ENCODE peak calls at places on chromosomes 16 and 17, in eight cellular contexts. I, W, E, D, Z, M, K and V are unnamed samples.

GRCh38 chr17:9225305-9226101 is 204.2 kb downstream of the NTN1 start:
- DNase-seq in D (no peak), W (no peak), E (no peak), Z (no peak), K (no peak), M (no peak), I (no peak), V (no peak)

GRCh38 chr16:1863681-1864460 is 8.1 kb downstream of the MEIOB start:
- DNase-seq in K (no peak), D (no peak), E (no peak), I (peak), Z (no peak), W (no peak), M (no peak), V (peak)

GRCh38 chr16:24218299-24218698 is 37.8 kb upstream of the CACNG3 start:
- DNase-seq in D (no peak), Z (no peak), W (no peak), K (no peak), M (no peak), E (no peak), I (no peak), V (no peak)

GRCh38 chr16:84303516-84303915 is 8.8 kb downstream of the WFDC1 start:
- DNase-seq in K (no peak), Z (no peak), I (no peak), M (no peak), D (no peak), W (no peak), E (no peak), V (no peak)

GRCh38 chr17:63474174-63474913 is 2.5 kb upstream of the ACE start:
- DNase-seq in D (no peak), M (no peak), E (no peak), Z (no peak), K (no peak), I (peak), W (no peak), V (no peak)

GRCh38 chr16:35749253-35750141 is 2290.1 kb downstream of the TP53TG3F start:
- DNase-seq in I (no peak), D (no peak), E (no peak), K (no peak), W (no peak), M (no peak), Z (no peak), V (peak)

GRCh38 chr17:63911657-63912100 is 621 bp upstream of the CSHL1 start:
- DNase-seq in Z (no peak), M (no peak), D (no peak), E (peak), K (no peak), W (peak), I (no peak), V (no peak)

GRCh38 chr17:78557598-78558039 is 19.6 kb downstream of the DNAH17 start:
- DNase-seq in E (no peak), I (no peak), W (no peak), Z (no peak), D (no peak), M (no peak), K (no peak), V (no peak)

GRCh38 chr17:27319536-27320221 is 25.8 kb downstream of the WSB1 start:
- DNase-seq in I (no peak), E (no peak), K (peak), W (no peak), Z (peak), M (peak), D (peak), V (no peak)

GRCh38 chr16:11472851-11473250 is 113.9 kb downstream of the LITAF start:
- DNase-seq in K (no peak), I (no peak), Z (no peak), E (no peak), M (no peak), D (no peak), W (no peak), V (no peak)

GRCh38 chr16:72875291-72876036 is 172.5 kb downstream of the ZFHX3 start:
- DNase-seq in W (no peak), M (no peak), E (no peak), D (no peak), Z (no peak), K (no peak), I (no peak), V (no peak)

GRCh38 chr17:15909481-15909991 is 35.4 kb upstream of the ADORA2B start:
- DNase-seq in W (no peak), I (no peak), Z (no peak), E (no peak), M (no peak), K (no peak), D (no peak), V (peak)